ENCODE peak calls at places on chromosomes 13 and 19, in ten cellular contexts. One of them, this sample, is unnamed.

GRCh38 chr19:58395979-58396627 is 647 bp downstream of the RNF225 start:
- DNase-seq in adrenal gland: no peak
- DNase-seq in ascending aorta: no peak
- DNase-seq in suprapubic skin: peak
- DNase-seq in tibial artery: no peak
- DNase-seq in stomach: no peak
- DNase-seq in fibroblast of lung: no peak
- DNase-seq in esophagus squamous epithelium: no peak
- DNase-seq in PC-3: no peak
- DNase-seq in ovary: no peak
- DNase-seq in this sample: no peak

GRCh38 chr13:58655086-58655485 is 1023.5 kb downstream of the PCDH17 start:
- DNase-seq in adrenal gland: no peak
- DNase-seq in ascending aorta: no peak
- DNase-seq in suprapubic skin: no peak
- DNase-seq in tibial artery: no peak
- DNase-seq in stomach: no peak
- DNase-seq in fibroblast of lung: no peak
- DNase-seq in esophagus squamous epithelium: no peak
- DNase-seq in PC-3: no peak
- DNase-seq in ovary: no peak
- DNase-seq in this sample: no peak

GRCh38 chr13:51494151-51494550 is 41.3 kb upstream of the INTS6 start:
- DNase-seq in adrenal gland: no peak
- DNase-seq in ascending aorta: no peak
- DNase-seq in suprapubic skin: no peak
- DNase-seq in tibial artery: no peak
- DNase-seq in stomach: no peak
- DNase-seq in fibroblast of lung: peak
- DNase-seq in esophagus squamous epithelium: no peak
- DNase-seq in PC-3: no peak
- DNase-seq in ovary: no peak
- DNase-seq in this sample: peak

GRCh38 chr19:1777149-1777548 is 23.8 kb downstream of the ONECUT3 start:
- DNase-seq in adrenal gland: no peak
- DNase-seq in ascending aorta: no peak
- DNase-seq in suprapubic skin: no peak
- DNase-seq in tibial artery: no peak
- DNase-seq in stomach: no peak
- DNase-seq in fibroblast of lung: no peak
- DNase-seq in esophagus squamous epithelium: no peak
- DNase-seq in PC-3: no peak
- DNase-seq in ovary: no peak
- DNase-seq in this sample: no peak

GRCh38 chr19:11767633-11768133 is 883 bp downstream of the ZNF441 start:
- DNase-seq in adrenal gland: peak
- DNase-seq in ascending aorta: peak
- DNase-seq in suprapubic skin: peak
- DNase-seq in tibial artery: peak
- DNase-seq in stomach: peak
- DNase-seq in fibroblast of lung: peak
- DNase-seq in esophagus squamous epithelium: no peak
- DNase-seq in PC-3: peak
- DNase-seq in ovary: peak
- DNase-seq in this sample: peak

GRCh38 chr13:59276436-59276835 is 887.3 kb downstream of the DIAPH3 start:
- DNase-seq in adrenal gland: no peak
- DNase-seq in ascending aorta: no peak
- DNase-seq in suprapubic skin: no peak
- DNase-seq in tibial artery: no peak
- DNase-seq in stomach: no peak
- DNase-seq in fibroblast of lung: no peak
- DNase-seq in esophagus squamous epithelium: no peak
- DNase-seq in PC-3: no peak
- DNase-seq in ovary: no peak
- DNase-seq in this sample: peak

GRCh38 chr13:78194904-78195639 is 276.4 kb upstream of the EDNRB start:
- DNase-seq in adrenal gland: no peak
- DNase-seq in ascending aorta: no peak
- DNase-seq in suprapubic skin: no peak
- DNase-seq in tibial artery: no peak
- DNase-seq in stomach: no peak
- DNase-seq in fibroblast of lung: peak
- DNase-seq in esophagus squamous epithelium: no peak
- DNase-seq in PC-3: peak
- DNase-seq in ovary: no peak
- DNase-seq in this sample: no peak

GRCh38 chr19:7928741-7929701 is 3.1 kb upstream of the CTXN1 start:
- DNase-seq in adrenal gland: peak
- DNase-seq in ascending aorta: peak
- DNase-seq in suprapubic skin: peak
- DNase-seq in tibial artery: peak
- DNase-seq in stomach: no peak
- DNase-seq in fibroblast of lung: peak
- DNase-seq in esophagus squamous epithelium: no peak
- DNase-seq in PC-3: peak
- DNase-seq in ovary: peak
- DNase-seq in this sample: peak

GRCh38 chr13:110306960-110307696 is at the start of the genes COL4A1 and COL4A2:
- DNase-seq in adrenal gland: peak
- DNase-seq in ascending aorta: peak
- DNase-seq in suprapubic skin: peak
- DNase-seq in tibial artery: peak
- DNase-seq in stomach: no peak
- DNase-seq in fibroblast of lung: peak
- DNase-seq in esophagus squamous epithelium: no peak
- DNase-seq in PC-3: peak
- DNase-seq in ovary: peak
- DNase-seq in this sample: peak

GRCh38 chr19:19256072-19256969 is 16.8 kb downstream of the TM6SF2 start:
- DNase-seq in adrenal gland: no peak
- DNase-seq in ascending aorta: no peak
- DNase-seq in suprapubic skin: no peak
- DNase-seq in tibial artery: no peak
- DNase-seq in stomach: no peak
- DNase-seq in fibroblast of lung: no peak
- DNase-seq in esophagus squamous epithelium: no peak
- DNase-seq in PC-3: no peak
- DNase-seq in ovary: no peak
- DNase-seq in this sample: no peak

GRCh38 chr13:33341861-33342452 is 56.4 kb upstream of the STARD13 start:
- DNase-seq in adrenal gland: no peak
- DNase-seq in ascending aorta: no peak
- DNase-seq in suprapubic skin: no peak
- DNase-seq in tibial artery: no peak
- DNase-seq in stomach: no peak
- DNase-seq in fibroblast of lung: no peak
- DNase-seq in esophagus squamous epithelium: no peak
- DNase-seq in PC-3: no peak
- DNase-seq in ovary: no peak
- DNase-seq in this sample: no peak

GRCh38 chr19:6061420-6062130 is 48.7 kb downstream of the RFX2 start:
- DNase-seq in adrenal gland: no peak
- DNase-seq in ascending aorta: peak
- DNase-seq in suprapubic skin: no peak
- DNase-seq in tibial artery: peak
- DNase-seq in stomach: no peak
- DNase-seq in fibroblast of lung: no peak
- DNase-seq in esophagus squamous epithelium: no peak
- DNase-seq in PC-3: no peak
- DNase-seq in ovary: no peak
- DNase-seq in this sample: no peak

GRCh38 chr13:81713201-81713600 is 1372.3 kb upstream of the SPRY2 start:
- DNase-seq in adrenal gland: no peak
- DNase-seq in ascending aorta: no peak
- DNase-seq in suprapubic skin: no peak
- DNase-seq in tibial artery: no peak
- DNase-seq in stomach: no peak
- DNase-seq in fibroblast of lung: no peak
- DNase-seq in esophagus squamous epithelium: no peak
- DNase-seq in PC-3: no peak
- DNase-seq in ovary: no peak
- DNase-seq in this sample: no peak

GRCh38 chr13:81714513-81714912 is 1373.6 kb upstream of the SPRY2 start:
- DNase-seq in adrenal gland: no peak
- DNase-seq in ascending aorta: no peak
- DNase-seq in suprapubic skin: no peak
- DNase-seq in tibial artery: no peak
- DNase-seq in stomach: no peak
- DNase-seq in fibroblast of lung: no peak
- DNase-seq in esophagus squamous epithelium: no peak
- DNase-seq in PC-3: no peak
- DNase-seq in ovary: no peak
- DNase-seq in this sample: no peak
- TF ChIP-seq CTCF in adrenal gland: no peak
- TF ChIP-seq CTCF in ascending aorta: no peak
- TF ChIP-seq CTCF in suprapubic skin: no peak
- TF ChIP-seq CTCF in tibial artery: no peak
- TF ChIP-seq CTCF in stomach: no peak
- TF ChIP-seq CTCF in fibroblast of lung: no peak
- TF ChIP-seq CTCF in esophagus squamous epithelium: no peak
- TF ChIP-seq CTCF in PC-3: no peak
- TF ChIP-seq CTCF in ovary: no peak
- TF ChIP-seq CTCF in this sample: no peak

GRCh38 chr13:37597477-37597876 is 1.1 kb downstream of the POSTN start:
- DNase-seq in adrenal gland: no peak
- DNase-seq in ascending aorta: no peak
- DNase-seq in suprapubic skin: no peak
- DNase-seq in tibial artery: no peak
- DNase-seq in stomach: no peak
- DNase-seq in fibroblast of lung: no peak
- DNase-seq in esophagus squamous epithelium: no peak
- DNase-seq in PC-3: no peak
- DNase-seq in ovary: no peak
- DNase-seq in this sample: no peak
- H3K27ac ChIP-seq in adrenal gland: no peak
- H3K27ac ChIP-seq in ascending aorta: no peak
- H3K27ac ChIP-seq in suprapubic skin: no peak
- H3K27ac ChIP-seq in tibial artery: no peak
- H3K27ac ChIP-seq in stomach: no peak
- H3K27ac ChIP-seq in fibroblast of lung: no peak
- H3K27ac ChIP-seq in esophagus squamous epithelium: no peak
- H3K27ac ChIP-seq in PC-3: no peak
- H3K27ac ChIP-seq in ovary: no peak
- H3K27ac ChIP-seq in this sample: no peak

GRCh38 chr13:62627226-62627625 is 1211.6 kb upstream of the PCDH20 start:
- DNase-seq in adrenal gland: no peak
- DNase-seq in ascending aorta: no peak
- DNase-seq in suprapubic skin: no peak
- DNase-seq in tibial artery: no peak
- DNase-seq in stomach: no peak
- DNase-seq in fibroblast of lung: no peak
- DNase-seq in esophagus squamous epithelium: no peak
- DNase-seq in PC-3: no peak
- DNase-seq in ovary: no peak
- DNase-seq in this sample: no peak

GRCh38 chr13:62631124-62631523 is 1215.5 kb upstream of the PCDH20 start:
- DNase-seq in adrenal gland: no peak
- DNase-seq in ascending aorta: no peak
- DNase-seq in suprapubic skin: no peak
- DNase-seq in tibial artery: no peak
- DNase-seq in stomach: no peak
- DNase-seq in fibroblast of lung: no peak
- DNase-seq in esophagus squamous epithelium: no peak
- DNase-seq in PC-3: no peak
- DNase-seq in ovary: no peak
- DNase-seq in this sample: no peak

GRCh38 chr13:62625214-62625613 is 1209.6 kb upstream of the PCDH20 start:
- DNase-seq in adrenal gland: no peak
- DNase-seq in ascending aorta: no peak
- DNase-seq in suprapubic skin: no peak
- DNase-seq in tibial artery: no peak
- DNase-seq in stomach: no peak
- DNase-seq in fibroblast of lung: no peak
- DNase-seq in esophagus squamous epithelium: no peak
- DNase-seq in PC-3: no peak
- DNase-seq in ovary: no peak
- DNase-seq in this sample: no peak

GRCh38 chr13:62629618-62630017 is 1214.0 kb upstream of the PCDH20 start:
- DNase-seq in adrenal gland: no peak
- DNase-seq in ascending aorta: no peak
- DNase-seq in suprapubic skin: no peak
- DNase-seq in tibial artery: no peak
- DNase-seq in stomach: peak
- DNase-seq in fibroblast of lung: no peak
- DNase-seq in esophagus squamous epithelium: no peak
- DNase-seq in PC-3: no peak
- DNase-seq in ovary: no peak
- DNase-seq in this sample: no peak

GRCh38 chr13:62626771-62627170 is 1211.1 kb upstream of the PCDH20 start:
- DNase-seq in adrenal gland: no peak
- DNase-seq in ascending aorta: no peak
- DNase-seq in suprapubic skin: no peak
- DNase-seq in tibial artery: no peak
- DNase-seq in stomach: no peak
- DNase-seq in fibroblast of lung: no peak
- DNase-seq in esophagus squamous epithelium: no peak
- DNase-seq in PC-3: peak
- DNase-seq in ovary: no peak
- DNase-seq in this sample: no peak
- TF ChIP-seq CTCF in adrenal gland: no peak
- TF ChIP-seq CTCF in ascending aorta: no peak
- TF ChIP-seq CTCF in suprapubic skin: no peak
- TF ChIP-seq CTCF in tibial artery: no peak
- TF ChIP-seq CTCF in stomach: no peak
- TF ChIP-seq CTCF in fibroblast of lung: no peak
- TF ChIP-seq CTCF in esophagus squamous epithelium: no peak
- TF ChIP-seq CTCF in PC-3: peak
- TF ChIP-seq CTCF in ovary: no peak
- TF ChIP-seq CTCF in this sample: peak

GRCh38 chr13:109163052-109163413 is 533.6 kb downstream of the MYO16 start:
- DNase-seq in adrenal gland: no peak
- DNase-seq in ascending aorta: no peak
- DNase-seq in suprapubic skin: no peak
- DNase-seq in tibial artery: no peak
- DNase-seq in stomach: no peak
- DNase-seq in fibroblast of lung: no peak
- DNase-seq in esophagus squamous epithelium: no peak
- DNase-seq in PC-3: no peak
- DNase-seq in ovary: no peak
- DNase-seq in this sample: no peak

GRCh38 chr13:109162248-109163051 is 533.0 kb downstream of the MYO16 start:
- DNase-seq in adrenal gland: no peak
- DNase-seq in ascending aorta: no peak
- DNase-seq in suprapubic skin: no peak
- DNase-seq in tibial artery: no peak
- DNase-seq in stomach: no peak
- DNase-seq in fibroblast of lung: no peak
- DNase-seq in esophagus squamous epithelium: no peak
- DNase-seq in PC-3: peak
- DNase-seq in ovary: no peak
- DNase-seq in this sample: no peak

GRCh38 chr13:109160357-109160756 is 530.9 kb downstream of the MYO16 start:
- DNase-seq in adrenal gland: no peak
- DNase-seq in ascending aorta: no peak
- DNase-seq in suprapubic skin: no peak
- DNase-seq in tibial artery: no peak
- DNase-seq in stomach: no peak
- DNase-seq in fibroblast of lung: no peak
- DNase-seq in esophagus squamous epithelium: no peak
- DNase-seq in PC-3: peak
- DNase-seq in ovary: no peak
- DNase-seq in this sample: no peak

GRCh38 chr13:109159650-109160309 is 530.4 kb downstream of the MYO16 start:
- DNase-seq in adrenal gland: no peak
- DNase-seq in ascending aorta: no peak
- DNase-seq in suprapubic skin: no peak
- DNase-seq in tibial artery: no peak
- DNase-seq in stomach: no peak
- DNase-seq in fibroblast of lung: no peak
- DNase-seq in esophagus squamous epithelium: no peak
- DNase-seq in PC-3: no peak
- DNase-seq in ovary: no peak
- DNase-seq in this sample: no peak

GRCh38 chr13:109160887-109161669 is 531.7 kb downstream of the MYO16 start:
- DNase-seq in adrenal gland: no peak
- DNase-seq in ascending aorta: no peak
- DNase-seq in suprapubic skin: no peak
- DNase-seq in tibial artery: no peak
- DNase-seq in stomach: no peak
- DNase-seq in fibroblast of lung: no peak
- DNase-seq in esophagus squamous epithelium: no peak
- DNase-seq in PC-3: peak
- DNase-seq in ovary: no peak
- DNase-seq in this sample: no peak
- H3K27ac ChIP-seq in adrenal gland: no peak
- H3K27ac ChIP-seq in ascending aorta: no peak
- H3K27ac ChIP-seq in suprapubic skin: no peak
- H3K27ac ChIP-seq in tibial artery: no peak
- H3K27ac ChIP-seq in stomach: no peak
- H3K27ac ChIP-seq in fibroblast of lung: no peak
- H3K27ac ChIP-seq in esophagus squamous epithelium: peak
- H3K27ac ChIP-seq in PC-3: peak
- H3K27ac ChIP-seq in ovary: no peak
- H3K27ac ChIP-seq in this sample: no peak

This sample was measured in brain microvascular endothelial cell.